ENCODE peak calls at places on chromosomes 3 and 15, in four cellular contexts. D, P, O and N are unnamed samples.

GRCh38 chr15:56460947-56461346 is 4.0 kb downstream of the MNS1 start:
- DNase-seq in D (no peak), P (no peak), O (no peak), N (no peak)

GRCh38 chr3:101836907-101837598 is 12.3 kb upstream of the NFKBIZ start:
- DNase-seq in D (no peak), P (no peak), O (peak; percentile 76), N (peak; percentile 55)

GRCh38 chr3:62559831-62560445 is 186.6 kb upstream of the FEZF2 start:
- DNase-seq in D (no peak), P (no peak), O (no peak), N (no peak)

GRCh38 chr3:36206936-36207620 is 173.2 kb upstream of the STAC start:
- DNase-seq in D (no peak), P (no peak), O (no peak), N (no peak)

GRCh38 chr3:22450785-22451400 is 699.9 kb upstream of the ZNF385D start:
- DNase-seq in D (no peak), P (no peak), O (peak; percentile 44), N (no peak)

GRCh38 chr3:141929341-141929995 is 53.0 kb downstream of the ATP1B3 start:
- DNase-seq in D (no peak), P (no peak), O (no peak), N (no peak)

GRCh38 chr15:74336061-74337005 is 31.1 kb downstream of the CYP11A1 start:
- DNase-seq in D (no peak), P (no peak), O (no peak), N (peak; percentile 27)

GRCh38 chr3:14453841-14454630 is 51.6 kb downstream of the SLC6A6 start:
- DNase-seq in D (no peak), P (no peak), O (no peak), N (no peak)

GRCh38 chr3:11187678-11188077 is 33.4 kb downstream of the HRH1 start:
- DNase-seq in D (no peak), P (no peak), O (no peak), N (no peak)

GRCh38 chr3:107956991-107957467 is 133.8 kb downstream of the CD47 start:
- DNase-seq in D (peak; percentile 35), P (peak; percentile 77), O (peak; percentile 18), N (no peak)

GRCh38 chr3:150811984-150812383 is 49.0 kb upstream of the SIAH2 start:
- DNase-seq in D (no peak), P (no peak), O (no peak), N (no peak)

GRCh38 chr3:52259035-52259434 is 13.5 kb downstream of the PPM1M start:
- DNase-seq in D (no peak), P (no peak), O (no peak), N (no peak)

GRCh38 chr3:189841474-189842205 is 210.5 kb downstream of the TP63 start:
- DNase-seq in D (no peak), P (no peak), O (peak; percentile 79), N (peak; percentile 97)

GRCh38 chr3:182325213-182325941 is 467.9 kb upstream of the ATP11B start:
- DNase-seq in D (no peak), P (no peak), O (peak; percentile 51), N (peak; percentile 15)

GRCh38 chr3:173685471-173685870 is 287.9 kb downstream of the NLGN1 start:
- DNase-seq in D (no peak), P (no peak), O (no peak), N (no peak)

GRCh38 chr3:120469440-120470415 is 18.9 kb upstream of the FSTL1 start:
- DNase-seq in D (no peak), P (no peak), O (peak; percentile 68), N (peak; percentile 80)

GRCh38 chr3:46890132-46890531 is 12.6 kb downstream of the PTH1R start:
- DNase-seq in D (no peak), P (no peak), O (no peak), N (no peak)

GRCh38 chr15:34708422-34708821 is 46.4 kb downstream of the GJD2 start:
- DNase-seq in D (no peak), P (no peak), O (peak; percentile 42), N (no peak)

GRCh38 chr3:162111861-162112260 is 615.3 kb downstream of the OTOL1 start:
- DNase-seq in D (no peak), P (no peak), O (no peak), N (no peak)

GRCh38 chr3:194326192-194327029 is 24.7 kb downstream of the CPN2 start:
- DNase-seq in D (no peak), P (no peak), O (peak; percentile 54), N (no peak)

GRCh38 chr3:139588450-139588849 is 48.9 kb upstream of the RBP1 start:
- DNase-seq in D (no peak), P (peak; percentile 25), O (no peak), N (no peak)

GRCh38 chr3:183306798-183307671 is 54.0 kb downstream of the B3GNT5 start:
- DNase-seq in D (peak; percentile 81), P (peak; percentile 70), O (peak; percentile 78), N (no peak)

GRCh38 chr3:147113293-147114045 is 292.9 kb downstream of the ZIC4 start:
- DNase-seq in D (no peak), P (no peak), O (peak; percentile 97), N (peak; percentile 65)

GRCh38 chr3:43638594-43639447 is 17.0 kb upstream of the ANO10 start:
- DNase-seq in D (peak; percentile 9), P (no peak), O (peak; percentile 54), N (peak; percentile 65)
- TF ChIP-seq CTCF in D (no peak), P (no peak), O (no peak), N (peak; percentile 73)

GRCh38 chr15:96331141-96331941 is 841 bp downstream of the NR2F2 start:
- DNase-seq in D (no peak), P (no peak), O (peak; percentile 29), N (no peak)
- H3K27me3 ChIP-seq in D (no peaks in the 10 kb centered on the region), P (peaks cover 64% of the 10 kb centered on the region), O (no peaks in the 10 kb centered on the region), N (no peaks in the 10 kb centered on the region)

DNA sequence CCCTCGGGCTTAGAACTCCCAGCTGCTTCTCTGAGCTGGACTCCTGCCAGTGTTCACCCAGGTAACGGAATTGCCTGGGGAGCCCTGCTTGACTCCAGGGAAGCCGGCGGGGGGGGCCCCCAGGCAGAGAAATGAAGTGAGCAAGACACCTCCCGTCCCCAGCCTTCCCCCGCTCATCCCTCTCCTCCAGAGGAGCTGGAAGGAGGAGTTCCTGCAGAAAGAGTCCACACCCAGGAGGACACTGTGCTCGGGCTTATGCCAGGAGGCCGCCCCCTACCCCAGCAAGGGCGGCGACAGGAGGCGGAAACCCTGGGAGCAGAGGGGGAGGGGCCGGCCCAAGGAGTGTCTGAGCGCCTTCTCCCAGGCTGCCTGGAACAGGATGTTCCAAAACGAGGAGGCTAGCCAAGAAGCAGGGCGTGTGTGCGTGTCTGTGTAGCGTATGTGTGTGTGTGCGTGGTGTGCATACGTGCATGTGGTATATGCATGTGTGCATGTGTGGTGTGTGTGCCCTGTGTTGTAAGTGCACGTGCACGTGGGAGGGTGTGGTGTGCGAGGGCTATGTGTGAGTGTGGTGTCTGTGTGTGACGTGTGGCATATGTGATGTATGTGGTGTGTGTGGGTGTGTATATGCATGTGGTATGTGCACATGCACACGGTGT is 511.3 kb downstream of the SHQ1 start:
- DNase-seq in D (peak; percentile 26), P (peak; percentile 89), O (peak; percentile 52), N (peak; percentile 67)
- H3K27ac ChIP-seq in D (no peak overlapping the region), P (peak overlapping the region; percentile 9), O (no peak overlapping the region), N (peak overlapping the region; percentile 23)

GRCh38 chr3:24586920-24587319 is 92.3 kb upstream of the THRB start:
- DNase-seq in D (no peak), P (no peak), O (no peak), N (no peak)

GRCh38 chr3:24579008-24579407 is 84.4 kb upstream of the THRB start:
- DNase-seq in D (no peak), P (no peak), O (no peak), N (peak; percentile 27)

GRCh38 chr3:24588568-24588967 is 93.9 kb upstream of the THRB start:
- DNase-seq in D (no peak), P (no peak), O (no peak), N (no peak)

GRCh38 chr3:24578324-24578723 is 83.7 kb upstream of the THRB start:
- DNase-seq in D (no peak), P (no peak), O (no peak), N (no peak)

DNA sequence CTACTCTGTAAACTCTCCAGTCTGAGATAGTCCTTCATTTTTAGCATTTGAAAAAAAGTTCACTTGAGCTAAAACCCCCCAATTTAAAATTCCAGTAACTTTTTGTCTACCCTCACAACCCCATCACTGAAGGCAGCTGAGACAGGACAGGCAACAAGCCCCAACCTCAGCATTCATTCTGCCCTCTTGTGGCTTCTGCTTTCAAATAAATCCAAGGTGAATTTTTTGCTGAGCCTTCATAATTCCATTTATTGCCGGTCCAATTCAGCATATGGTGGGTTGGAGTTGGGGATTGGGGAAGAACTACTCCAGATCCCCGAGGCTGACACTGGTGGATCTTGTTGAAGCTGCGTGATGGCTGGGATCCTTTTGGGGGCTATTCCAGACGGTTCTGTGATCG is 88.4 kb upstream of the THRB start:
- DNase-seq in D (no peak), P (no peak), O (no peak), N (no peak)
- TF ChIP-seq CTCF in D (no peak), P (peak; percentile 60), O (peak; percentile 12), N (peak; percentile 63)

GRCh38 chr15:98069256-98069655 is 108.8 kb downstream of the ARRDC4 start:
- DNase-seq in D (no peak), P (no peak), O (no peak), N (no peak)

GRCh38 chr15:98070132-98070531 is 109.6 kb downstream of the ARRDC4 start:
- DNase-seq in D (no peak), P (no peak), O (no peak), N (no peak)

GRCh38 chr15:98063871-98064270 is 103.4 kb downstream of the ARRDC4 start:
- DNase-seq in D (no peak), P (no peak), O (no peak), N (no peak)

GRCh38 chr15:98063311-98063710 is 102.8 kb downstream of the ARRDC4 start:
- DNase-seq in D (no peak), P (no peak), O (peak; percentile 20), N (no peak)

GRCh38 chr15:98067339-98067738 is 106.8 kb downstream of the ARRDC4 start:
- DNase-seq in D (no peak), P (no peak), O (no peak), N (no peak)
- H3K27me3 ChIP-seq in D (no peaks in the 10 kb centered on the region), P (peaks cover 31% of the 10 kb centered on the region), O (no peaks in the 10 kb centered on the region), N (no peaks in the 10 kb centered on the region)